ENCODE peak calls at places on chromosomes 12 and 14, in five cellular contexts. Z is retina, M is NCI-H1092 treated with DMSO at 0.1 percent for 48 hours, B is NCI-H1436, N is NCI-H2081. L is an unnamed sample.

GRCh38 chr12:16369156-16369555 is 21.7 kb downstream of the MGST1 start:
- DNase-seq in M (no peak), B (no peak), Z (no peak), N (no peak), L (no peak)

GRCh38 chr12:105982022-105982421 is 156.7 kb downstream of the NUAK1 start:
- DNase-seq in Z (no peak), B (no peak), M (no peak), N (no peak), L (no peak)

GRCh38 chr14:68977741-68978549 is 1.2 kb downstream of the ACTN1 start:
- DNase-seq in B (peak), M (peak), N (peak), Z (peak), L (peak)

GRCh38 chr14:60862283-60862682 is 118.6 kb downstream of the TRMT5 start:
- DNase-seq in B (peak), M (peak), N (peak), Z (no peak), L (no peak)

GRCh38 chr12:12823308-12823707 is 10.2 kb downstream of the DDX47 start:
- DNase-seq in B (no peak), Z (no peak), N (no peak), M (no peak), L (no peak)

GRCh38 chr12:42552822-42553221 is 36.7 kb downstream of the PRICKLE1 start:
- DNase-seq in N (no peak), M (no peak), Z (peak), B (no peak), L (no peak)

GRCh38 chr14:99037777-99038176 is 234.2 kb downstream of the BCL11B start:
- DNase-seq in M (no peak), N (no peak), Z (no peak), B (no peak), L (no peak)

GRCh38 chr14:51369814-51370213 is 129.8 kb downstream of the TMX1 start:
- DNase-seq in Z (no peak), M (no peak), N (no peak), B (no peak), L (no peak)

GRCh38 chr12:101620762-101621133 is 26.0 kb downstream of the MYBPC1 start:
- DNase-seq in N (no peak), B (no peak), Z (no peak), M (no peak), L (no peak)

GRCh38 chr12:13691598-13691997 is 289.8 kb downstream of the GRIN2B start:
- DNase-seq in N (no peak), B (no peak), Z (no peak), M (no peak), L (no peak)

GRCh38 chr14:88473791-88474190 is 81.0 kb downstream of the PTPN21 start:
- DNase-seq in N (no peak), M (no peak), Z (no peak), B (no peak), L (no peak)

GRCh38 chr12:116558280-116559079 is 701 bp upstream of the MAP1LC3B2 start:
- DNase-seq in B (no peak), N (no peak), M (no peak), Z (no peak), L (no peak)

L was measured in CMK.